ENCODE peak calls at places on chromosomes 6 and 20, in eight cellular contexts. V is fibroblast of gingiva; U is T follicular helper cell; Y is B cell; X is CD4-positive, alpha-beta T cell; G is type B pancreatic cell; T is HFFc6; N is HEK293T. E is an unnamed sample.

GRCh38 chr20:62824476-62825287 is 7.8 kb downstream of the COL9A3 start:
- DNase-seq in V (no peak), U (peak; percentile 47), Y (peak; percentile 90), X (peak; percentile 55), G (no peak), T (no peak), N (peak; percentile 68), E (no peak)

GRCh38 chr20:17796096-17796563 is 96.4 kb downstream of the BANF2 start:
- DNase-seq in V (peak; percentile 69), U (no peak), Y (no peak), X (no peak), G (no peak), T (no peak), N (no peak), E (no peak)

GRCh38 chr6:149897015-149897697 is 757 bp downstream of the RAET1E start:
- DNase-seq in V (peak; percentile 97), U (no peak), Y (no peak), X (no peak), G (no peak), T (peak; percentile 91), N (no peak), E (peak; percentile 87)

GRCh38 chr6:43129434-43130194 is 41.5 kb upstream of the SRF start:
- DNase-seq in V (peak; percentile 45), U (no peak), Y (no peak), X (no peak), G (no peak), T (no peak), N (peak; percentile 51), E (peak; percentile 51)

GRCh38 chr6:153090241-153090930 is 40.7 kb downstream of the RGS17 start:
- DNase-seq in V (peak; percentile 75), U (no peak), Y (no peak), X (no peak), G (no peak), T (peak; percentile 66), N (no peak), E (peak; percentile 93)

GRCh38 chr20:10558635-10559187 is 115.1 kb downstream of the JAG1 start:
- DNase-seq in V (peak; percentile 87), U (no peak), Y (no peak), X (no peak), G (no peak), T (peak; percentile 92), N (no peak), E (peak; percentile 84)

GRCh38 chr20:32614303-32614702 is 29.2 kb upstream of the NOL4L start:
- DNase-seq in V (no peak), U (no peak), Y (no peak), X (no peak), G (no peak), T (no peak), N (no peak), E (no peak)

GRCh38 chr6:31597006-31597405 is 4.2 kb upstream of the NCR3 start:
- DNase-seq in V (no peak), U (no peak), Y (no peak), X (peak; percentile 26), G (no peak), T (peak; percentile 40), N (no peak), E (peak; percentile 48)

GRCh38 chr6:169499728-169500265 is 202.0 kb downstream of the WDR27 start:
- DNase-seq in V (no peak), U (no peak), Y (no peak), X (no peak), G (no peak), T (no peak), N (no peak), E (no peak)

GRCh38 chr6:111418971-111419693 is 63.9 kb downstream of the REV3L start:
- DNase-seq in V (no peak), U (no peak), Y (no peak), X (no peak), G (no peak), T (peak; percentile 63), N (no peak), E (peak; percentile 78)

GRCh38 chr6:158634695-158635426 is 9.7 kb downstream of the DYNLT1 start:
- DNase-seq in V (no peak), U (no peak), Y (no peak), X (no peak), G (no peak), T (no peak), N (no peak), E (no peak)

GRCh38 chr6:41502607-41503434 is 43.4 kb upstream of the FOXP4 start:
- DNase-seq in V (no peak), U (no peak), Y (no peak), X (no peak), G (no peak), T (no peak), N (no peak), E (no peak)

GRCh38 chr6:50113114-50113857 is 63.6 kb upstream of the DEFB112 start:
- DNase-seq in V (no peak), U (no peak), Y (no peak), X (no peak), G (no peak), T (no peak), N (no peak), E (no peak)

GRCh38 chr6:106134906-106135634 is 48.9 kb downstream of the PRDM1 start:
- DNase-seq in V (peak; percentile 22), U (no peak), Y (no peak), X (no peak), G (no peak), T (no peak), N (no peak), E (no peak)

GRCh38 chr6:73798592-73798991 is 102.6 kb downstream of the CD109 start:
- DNase-seq in V (peak; percentile 95), U (no peak), Y (no peak), X (no peak), G (no peak), T (peak; percentile 91), N (peak; percentile 47), E (peak; percentile 85)

GRCh38 chr20:560680-561079 is 17.1 kb upstream of the CSNK2A1 start:
- DNase-seq in V (no peak), U (no peak), Y (no peak), X (no peak), G (no peak), T (no peak), N (no peak), E (no peak)

GRCh38 chr6:6749791-6750434 is 161.4 kb downstream of the LY86 start:
- DNase-seq in V (peak; percentile 46), U (no peak), Y (no peak), X (peak; percentile 5), G (no peak), T (peak; percentile 89), N (no peak), E (peak; percentile 95)

GRCh38 chr6:150336299-150336698 is 32.5 kb upstream of the IYD start:
- DNase-seq in V (no peak), U (no peak), Y (no peak), X (no peak), G (no peak), T (peak; percentile 4), N (no peak), E (peak; percentile 69)

GRCh38 chr6:11381801-11382513 is 149.5 kb upstream of the NEDD9 start:
- DNase-seq in V (no peak), U (peak; percentile 52), Y (peak; percentile 66), X (peak; percentile 49), G (no peak), T (no peak), N (no peak), E (no peak)

GRCh38 chr6:39328066-39328465 is 5.6 kb upstream of the KCNK16 start:
- DNase-seq in V (no peak), U (no peak), Y (no peak), X (no peak), G (no peak), T (no peak), N (no peak), E (no peak)

GRCh38 chr6:37784585-37784967 is 35.0 kb upstream of the ZFAND3 start:
- DNase-seq in V (no peak), U (no peak), Y (no peak), X (no peak), G (no peak), T (no peak), N (no peak), E (no peak)

GRCh38 chr6:169252805-169253189 is 849 bp downstream of the THBS2 start:
- DNase-seq in V (no peak), U (no peak), Y (no peak), X (no peak), G (no peak), T (no peak), N (no peak), E (no peak)

GRCh38 chr20:59044796-59045195 is 2.2 kb upstream of the PRELID3B start:
- DNase-seq in V (no peak), U (no peak), Y (no peak), X (no peak), G (no peak), T (no peak), N (no peak), E (no peak)

GRCh38 chr6:13004610-13005009 is 288.0 kb downstream of the PHACTR1 start:
- DNase-seq in V (no peak), U (no peak), Y (no peak), X (no peak), G (no peak), T (no peak), N (no peak), E (no peak)

GRCh38 chr6:31453259-31453658 is 44.7 kb upstream of the MICB start:
- DNase-seq in V (peak; percentile 11), U (no peak), Y (no peak), X (no peak), G (no peak), T (no peak), N (no peak), E (no peak)

GRCh38 chr6:135251964-135252429 is 70.9 kb downstream of the MYB start:
- DNase-seq in V (no peak), U (no peak), Y (no peak), X (no peak), G (no peak), T (peak; percentile 8), N (no peak), E (peak; percentile 27)

E was measured in HT1080.